ENCODE peak calls at places on chromosomes 4 and X, in ten cellular contexts. M is spleen, F is EL, J is NCI-H774, C is T47D, L is NCI-H1092, W is Calu3, D is iris pigment epithelial cell, Q is H54, N is left cardiac atrium. B is an unnamed sample.
A peak's percentile ranks its signal among the peaks of the same experiment; 100 is the strongest.

GRCh38 chr4:21507439-21507838 is 441.1 kb downstream of the KCNIP4 start:
- DNase-seq in M (no peak), F (peak; percentile 2), J (no peak), C (no peak), L (no peak), W (no peak), D (peak; percentile 34), Q (no peak), N (no peak), B (no peak)

GRCh38 chr4:77201343-77201742 is 44.3 kb downstream of the CCNG2 start:
- DNase-seq in M (no peak), F (peak; percentile 6), J (no peak), C (no peak), L (no peak), W (no peak), D (no peak), Q (no peak), N (no peak), B (no peak)

GRCh38 chr4:97235516-97235915 is 907.8 kb downstream of the STPG2 start:
- DNase-seq in M (no peak), F (no peak), J (no peak), C (no peak), L (peak; percentile 5), W (no peak), D (peak; percentile 6), Q (no peak), N (no peak), B (no peak)

GRCh38 chrX:137430301-137430700 is 135.6 kb upstream of the ZIC3 start:
- DNase-seq in M (no peak), F (no peak), J (no peak), C (no peak), L (no peak), W (no peak), D (no peak), Q (no peak), N (no peak), B (no peak)

GRCh38 chrX:107628662-107629532 is 587 bp downstream of the PRPS1 start:
- DNase-seq in M (peak; percentile 84), F (peak; percentile 44), J (peak; percentile 27), C (no peak), L (peak; percentile 19), W (peak; percentile 29), D (peak; percentile 37), Q (peak; percentile 21), N (peak; percentile 19), B (peak; percentile 33)

GRCh38 chr4:8554555-8555100 is 25.6 kb upstream of the GPR78 start:
- DNase-seq in M (peak; percentile 60), F (no peak), J (no peak), C (no peak), L (no peak), W (no peak), D (no peak), Q (no peak), N (no peak), B (no peak)

GRCh38 chr4:35649784-35650183 is 594.5 kb downstream of the ARAP2 start:
- DNase-seq in M (no peak), F (no peak), J (no peak), C (no peak), L (no peak), W (no peak), D (no peak), Q (no peak), N (no peak), B (no peak)

GRCh38 chr4:75058486-75058885 is 125.6 kb downstream of the PARM1 start:
- DNase-seq in M (no peak), F (no peak), J (no peak), C (no peak), L (no peak), W (no peak), D (no peak), Q (no peak), N (no peak), B (no peak)

GRCh38 chr4:101824500-101824899 is 34.0 kb downstream of the BANK1 start:
- DNase-seq in M (no peak), F (no peak), J (no peak), C (no peak), L (no peak), W (no peak), D (no peak), Q (no peak), N (no peak), B (no peak)

GRCh38 chr4:76691767-76692689 is 205.9 kb downstream of the SOWAHB start:
- DNase-seq in M (no peak), F (no peak), J (no peak), C (no peak), L (no peak), W (peak; percentile 27), D (no peak), Q (no peak), N (no peak), B (no peak)

GRCh38 chr4:83993774-83994173 is 457.9 kb downstream of the GPAT3 start:
- DNase-seq in M (no peak), F (peak; percentile 2), J (no peak), C (no peak), L (no peak), W (no peak), D (no peak), Q (no peak), N (no peak), B (no peak)

GRCh38 chrX:134570899-134571298 is 87.4 kb downstream of the PLAC1 start:
- DNase-seq in M (no peak), F (no peak), J (no peak), C (no peak), L (no peak), W (no peak), D (peak; percentile 28), Q (no peak), N (no peak), B (no peak)

GRCh38 chrX:72169008-72169728 is 12.4 kb upstream of the PIN4 start:
- DNase-seq in M (no peak), F (peak; percentile 0), J (no peak), C (no peak), L (no peak), W (no peak), D (no peak), Q (no peak), N (no peak), B (peak; percentile 1)

GRCh38 chr4:65535128-65535527 is 135.2 kb downstream of the EPHA5 start:
- DNase-seq in M (no peak), F (no peak), J (no peak), C (no peak), L (no peak), W (no peak), D (no peak), Q (no peak), N (no peak), B (no peak)

GRCh38 chr4:55524844-55525571 is 21.7 kb downstream of the CLOCK start:
- DNase-seq in M (no peak), F (no peak), J (no peak), C (no peak), L (no peak), W (no peak), D (peak; percentile 36), Q (no peak), N (no peak), B (no peak)

GRCh38 chr4:732911-733630 is 27.4 kb downstream of the PCGF3 start:
- DNase-seq in M (no peak), F (no peak), J (no peak), C (no peak), L (no peak), W (no peak), D (no peak), Q (no peak), N (no peak), B (no peak)

GRCh38 chrX:37371578-37371981 is 22.4 kb downstream of the PRRG1 start:
- DNase-seq in M (peak; percentile 66), F (peak; percentile 7), J (no peak), C (no peak), L (no peak), W (no peak), D (no peak), Q (no peak), N (no peak), B (no peak)

GRCh38 chr4:46387956-46388355 is 2.0 kb downstream of the GABRA2 start:
- DNase-seq in M (no peak), F (no peak), J (no peak), C (no peak), L (no peak), W (no peak), D (no peak), Q (no peak), N (no peak), B (no peak)

GRCh38 chr4:81032174-81032551 is 1.7 kb downstream of the BMP3 start:
- DNase-seq in M (no peak), F (no peak), J (no peak), C (no peak), L (no peak), W (no peak), D (no peak), Q (no peak), N (no peak), B (no peak)

GRCh38 chr4:176193126-176193525 is 2.3 kb downstream of the SPATA4 start:
- DNase-seq in M (no peak), F (peak; percentile 54), J (no peak), C (no peak), L (no peak), W (no peak), D (peak; percentile 69), Q (no peak), N (no peak), B (no peak)

GRCh38 chrX:4670606-4671005 is 957.2 kb upstream of the PRKX start:
- DNase-seq in M (no peak), F (no peak), J (no peak), C (no peak), L (no peak), W (peak; percentile 32), D (no peak), Q (no peak), N (no peak), B (no peak)

GRCh38 chr4:43238556-43238955 is 346.0 kb downstream of the GRXCR1 start:
- DNase-seq in M (no peak), F (no peak), J (no peak), C (no peak), L (no peak), W (no peak), D (no peak), Q (no peak), N (no peak), B (no peak)

GRCh38 chrX:50839730-50840129 is 25.7 kb upstream of the SHROOM4 start:
- DNase-seq in M (no peak), F (no peak), J (no peak), C (no peak), L (no peak), W (no peak), D (no peak), Q (no peak), N (no peak), B (no peak)

GRCh38 chrX:115054876-115055275 is 37.5 kb upstream of the IL13RA2 start:
- DNase-seq in M (no peak), F (no peak), J (no peak), C (no peak), L (no peak), W (no peak), D (peak; percentile 8), Q (no peak), N (no peak), B (no peak)

GRCh38 chrX:81729269-81729777 is 527.4 kb downstream of the SH3BGRL start:
- DNase-seq in M (no peak), F (no peak), J (no peak), C (no peak), L (no peak), W (no peak), D (no peak), Q (no peak), N (no peak), B (no peak)

GRCh38 chrX:135185795-135186443 is 14.7 kb upstream of the CT55 start:
- DNase-seq in M (no peak), F (peak; percentile 47), J (peak; percentile 26), C (peak; percentile 18), L (peak; percentile 15), W (peak; percentile 47), D (peak; percentile 45), Q (peak; percentile 25), N (no peak), B (no peak)